ENCODE peak calls at places on chromosomes 13 and 19, in five cellular contexts. R is body of pancreas, J is T-helper 2 cell, O is uterus, S is NCI-H1105 treated with DMSO at 0.1 percent for 48 hours. C is an unnamed sample.

GRCh38 chr19:13082192-13083007 is 20.3 kb downstream of the LYL1 start:
- DNase-seq in R (no peak), J (no peak), O (peak; percentile 62), S (no peak), C (no peak)

GRCh38 chr19:54017266-54017665 is 25.8 kb downstream of the CACNG6 start:
- DNase-seq in R (no peak), J (no peak), O (no peak), S (no peak), C (no peak)

GRCh38 chr19:29216021-29216420 is 3.1 kb upstream of the UQCRFS1 start:
- DNase-seq in R (no peak), J (no peak), O (no peak), S (no peak), C (no peak)

GRCh38 chr19:17867087-17867486 is 4.7 kb upstream of the SLC5A5 start:
- DNase-seq in R (no peak), J (no peak), O (no peak), S (no peak), C (no peak)

GRCh38 chr13:31321457-31321856 is 121.7 kb downstream of the B3GLCT start:
- DNase-seq in R (no peak), J (no peak), O (no peak), S (no peak), C (no peak)

GRCh38 chr13:98044301-98044700 is 90.8 kb downstream of the IPO5 start:
- DNase-seq in R (no peak), J (no peak), O (no peak), S (no peak), C (no peak)

GRCh38 chr13:29935309-29935981 is 85.0 kb upstream of the UBL3 start:
- DNase-seq in R (peak; percentile 45), J (peak; percentile 53), O (no peak), S (no peak), C (no peak)

GRCh38 chr19:10936661-10937084 is 8.1 kb downstream of the TIMM29 start:
- DNase-seq in R (peak; percentile 77), J (no peak), O (no peak), S (peak; percentile 90), C (no peak)

GRCh38 chr19:49331616-49332055 is 3.6 kb upstream of the CD37 start:
- DNase-seq in R (peak; percentile 51), J (peak; percentile 46), O (no peak), S (no peak), C (peak; percentile 51)

GRCh38 chr13:103517066-103517767 is 451.0 kb upstream of the SLC10A2 start:
- DNase-seq in R (no peak), J (no peak), O (no peak), S (no peak), C (no peak)

GRCh38 chr19:45801603-45802175 is 9.0 kb upstream of the DMWD start:
- DNase-seq in R (no peak), J (no peak), O (no peak), S (no peak), C (no peak)

GRCh38 chr13:51729853-51730553 is 74.0 kb downstream of the DHRS12 start:
- DNase-seq in R (peak; percentile 60), J (no peak), O (peak; percentile 81), S (no peak), C (no peak)

GRCh38 chr19:4295972-4296771 is 6.0 kb downstream of the TMIGD2 start:
- DNase-seq in R (no peak), J (no peak), O (no peak), S (peak; percentile 97), C (peak; percentile 83)

GRCh38 chr19:51138549-51138979 is 3.5 kb upstream of the SIGLEC7 start:
- DNase-seq in R (peak; percentile 72), J (no peak), O (no peak), S (no peak), C (no peak)

GRCh38 chr13:52399708-52400107 is 6.3 kb downstream of the THSD1 start:
- DNase-seq in R (no peak), J (no peak), O (no peak), S (no peak), C (no peak)

GRCh38 chr13:32947411-32947810 is 68.8 kb upstream of the KL start:
- DNase-seq in R (no peak), J (no peak), O (no peak), S (no peak), C (no peak)

GRCh38 chr19:45344621-45345505 is 4.3 kb downstream of the KLC3 start:
- DNase-seq in R (no peak), J (no peak), O (no peak), S (no peak), C (no peak)

GRCh38 chr13:63938851-63939250 is 2523.2 kb upstream of the PCDH20 start:
- DNase-seq in R (no peak), J (no peak), O (no peak), S (no peak), C (no peak)

GRCh38 chr19:42422576-42423461 is 4.4 kb downstream of the LIPE start:
- DNase-seq in R (peak; percentile 23), J (peak; percentile 27), O (no peak), S (peak; percentile 53), C (no peak)

GRCh38 chr13:42355118-42355840 is 83.3 kb downstream of the AKAP11 start:
- DNase-seq in R (no peak), J (peak; percentile 36), O (no peak), S (no peak), C (no peak)

GRCh38 chr13:110758195-110758594 is 44.7 kb downstream of the ING1 start:
- DNase-seq in R (peak; percentile 16), J (no peak), O (no peak), S (no peak), C (no peak)

GRCh38 chr19:33365676-33366075 is 7.8 kb upstream of the CEBPG start:
- DNase-seq in R (no peak), J (no peak), O (no peak), S (no peak), C (no peak)

GRCh38 chr13:95153647-95154405 is 147.4 kb downstream of the ABCC4 start:
- DNase-seq in R (no peak), J (no peak), O (no peak), S (peak; percentile 61), C (no peak)

GRCh38 chr13:95787356-95788099 is 110.6 kb downstream of the DNAJC3 start:
- DNase-seq in R (peak; percentile 31), J (no peak), O (no peak), S (no peak), C (no peak)

GRCh38 chr19:33490041-33490451 is 31.5 kb downstream of the PEPD start:
- DNase-seq in R (no peak), J (no peak), O (no peak), S (no peak), C (peak; percentile 28)

GRCh38 chr19:41098762-41099161 is 10.5 kb downstream of the CYP2A13 start:
- DNase-seq in R (no peak), J (no peak), O (no peak), S (no peak), C (no peak)

GRCh38 chr13:110354209-110354627 is 47.1 kb downstream of the COL4A2 start:
- DNase-seq in R (no peak), J (no peak), O (no peak), S (no peak), C (no peak)